ENCODE peak calls at places on chromosome 12, in nine cellular contexts. One of them, this sample, is unnamed.

GRCh38 chr12:48053883-48054282 is 49.6 kb upstream of the COL2A1 start:
- DNase-seq in frontal cortex: no peak
- DNase-seq in NCI-H2029: no peak
- DNase-seq in activated effector memory CD4-positive, alpha-beta T cell treated with anti-CD3 and anti-CD28 coated beads, Interleukin-2, amount 50 U/mL, for 16 hours: no peak
- DNase-seq in ACHN: no peak
- DNase-seq in activated T-helper 1 cell treated with Interleukin-2 at 50 U/mL for 16 hours: no peak
- DNase-seq in GM10248: no peak
- DNase-seq in activated CD4-positive, alpha-beta memory T cell treated with anti-CD3 and anti-CD28 coated beads for 36 hours: no peak
- DNase-seq in NCI-H2107: no peak
- DNase-seq in this sample: no peak

GRCh38 chr12:55720894-55721444 is 776 bp downstream of the RDH5 start:
- DNase-seq in frontal cortex: no peak
- DNase-seq in NCI-H2029: no peak
- DNase-seq in activated effector memory CD4-positive, alpha-beta T cell treated with anti-CD3 and anti-CD28 coated beads, Interleukin-2, amount 50 U/mL, for 16 hours: no peak
- DNase-seq in ACHN: peak
- DNase-seq in activated T-helper 1 cell treated with Interleukin-2 at 50 U/mL for 16 hours: no peak
- DNase-seq in GM10248: no peak
- DNase-seq in activated CD4-positive, alpha-beta memory T cell treated with anti-CD3 and anti-CD28 coated beads for 36 hours: no peak
- DNase-seq in NCI-H2107: no peak
- DNase-seq in this sample: peak

GRCh38 chr12:12024958-12025682 is 45.6 kb upstream of the BCL2L14 start:
- DNase-seq in frontal cortex: no peak
- DNase-seq in NCI-H2029: peak
- DNase-seq in activated effector memory CD4-positive, alpha-beta T cell treated with anti-CD3 and anti-CD28 coated beads, Interleukin-2, amount 50 U/mL, for 16 hours: peak
- DNase-seq in ACHN: no peak
- DNase-seq in activated T-helper 1 cell treated with Interleukin-2 at 50 U/mL for 16 hours: no peak
- DNase-seq in GM10248: peak
- DNase-seq in activated CD4-positive, alpha-beta memory T cell treated with anti-CD3 and anti-CD28 coated beads for 36 hours: peak
- DNase-seq in NCI-H2107: peak
- DNase-seq in this sample: no peak

GRCh38 chr12:2194060-2194459 is 141.3 kb downstream of the CACNA1C start:
- DNase-seq in frontal cortex: no peak
- DNase-seq in NCI-H2029: no peak
- DNase-seq in activated effector memory CD4-positive, alpha-beta T cell treated with anti-CD3 and anti-CD28 coated beads, Interleukin-2, amount 50 U/mL, for 16 hours: peak
- DNase-seq in ACHN: no peak
- DNase-seq in activated T-helper 1 cell treated with Interleukin-2 at 50 U/mL for 16 hours: no peak
- DNase-seq in GM10248: no peak
- DNase-seq in activated CD4-positive, alpha-beta memory T cell treated with anti-CD3 and anti-CD28 coated beads for 36 hours: no peak
- DNase-seq in NCI-H2107: no peak
- DNase-seq in this sample: no peak

GRCh38 chr12:68446896-68447806 is 115.0 kb upstream of the MDM1 start:
- DNase-seq in frontal cortex: no peak
- DNase-seq in NCI-H2029: no peak
- DNase-seq in activated effector memory CD4-positive, alpha-beta T cell treated with anti-CD3 and anti-CD28 coated beads, Interleukin-2, amount 50 U/mL, for 16 hours: no peak
- DNase-seq in ACHN: no peak
- DNase-seq in activated T-helper 1 cell treated with Interleukin-2 at 50 U/mL for 16 hours: no peak
- DNase-seq in GM10248: no peak
- DNase-seq in activated CD4-positive, alpha-beta memory T cell treated with anti-CD3 and anti-CD28 coated beads for 36 hours: no peak
- DNase-seq in NCI-H2107: no peak
- DNase-seq in this sample: no peak

GRCh38 chr12:51621155-51621922 is 30.3 kb downstream of the SCN8A start:
- DNase-seq in frontal cortex: no peak
- DNase-seq in NCI-H2029: no peak
- DNase-seq in activated effector memory CD4-positive, alpha-beta T cell treated with anti-CD3 and anti-CD28 coated beads, Interleukin-2, amount 50 U/mL, for 16 hours: no peak
- DNase-seq in ACHN: no peak
- DNase-seq in activated T-helper 1 cell treated with Interleukin-2 at 50 U/mL for 16 hours: no peak
- DNase-seq in GM10248: no peak
- DNase-seq in activated CD4-positive, alpha-beta memory T cell treated with anti-CD3 and anti-CD28 coated beads for 36 hours: no peak
- DNase-seq in NCI-H2107: no peak
- DNase-seq in this sample: no peak

GRCh38 chr12:110647669-110648068 is 33.7 kb downstream of the TCTN1 start:
- DNase-seq in frontal cortex: no peak
- DNase-seq in NCI-H2029: no peak
- DNase-seq in activated effector memory CD4-positive, alpha-beta T cell treated with anti-CD3 and anti-CD28 coated beads, Interleukin-2, amount 50 U/mL, for 16 hours: no peak
- DNase-seq in ACHN: no peak
- DNase-seq in activated T-helper 1 cell treated with Interleukin-2 at 50 U/mL for 16 hours: no peak
- DNase-seq in GM10248: peak
- DNase-seq in activated CD4-positive, alpha-beta memory T cell treated with anti-CD3 and anti-CD28 coated beads for 36 hours: peak
- DNase-seq in NCI-H2107: no peak
- DNase-seq in this sample: no peak

GRCh38 chr12:107649615-107650014 is 36.0 kb upstream of the PWP1 start:
- DNase-seq in frontal cortex: no peak
- DNase-seq in NCI-H2029: no peak
- DNase-seq in activated effector memory CD4-positive, alpha-beta T cell treated with anti-CD3 and anti-CD28 coated beads, Interleukin-2, amount 50 U/mL, for 16 hours: no peak
- DNase-seq in ACHN: no peak
- DNase-seq in activated T-helper 1 cell treated with Interleukin-2 at 50 U/mL for 16 hours: no peak
- DNase-seq in GM10248: no peak
- DNase-seq in activated CD4-positive, alpha-beta memory T cell treated with anti-CD3 and anti-CD28 coated beads for 36 hours: no peak
- DNase-seq in NCI-H2107: no peak
- DNase-seq in this sample: no peak

GRCh38 chr12:80837342-80837978 is 100.3 kb downstream of the LIN7A start:
- DNase-seq in frontal cortex: no peak
- DNase-seq in NCI-H2029: no peak
- DNase-seq in activated effector memory CD4-positive, alpha-beta T cell treated with anti-CD3 and anti-CD28 coated beads, Interleukin-2, amount 50 U/mL, for 16 hours: no peak
- DNase-seq in ACHN: peak
- DNase-seq in activated T-helper 1 cell treated with Interleukin-2 at 50 U/mL for 16 hours: no peak
- DNase-seq in GM10248: no peak
- DNase-seq in activated CD4-positive, alpha-beta memory T cell treated with anti-CD3 and anti-CD28 coated beads for 36 hours: no peak
- DNase-seq in NCI-H2107: peak
- DNase-seq in this sample: peak

GRCh38 chr12:65306603-65307501 is 28.4 kb downstream of the MSRB3 start:
- DNase-seq in frontal cortex: no peak
- DNase-seq in NCI-H2029: peak
- DNase-seq in activated effector memory CD4-positive, alpha-beta T cell treated with anti-CD3 and anti-CD28 coated beads, Interleukin-2, amount 50 U/mL, for 16 hours: no peak
- DNase-seq in ACHN: peak
- DNase-seq in activated T-helper 1 cell treated with Interleukin-2 at 50 U/mL for 16 hours: no peak
- DNase-seq in GM10248: no peak
- DNase-seq in activated CD4-positive, alpha-beta memory T cell treated with anti-CD3 and anti-CD28 coated beads for 36 hours: no peak
- DNase-seq in NCI-H2107: no peak
- DNase-seq in this sample: peak

GRCh38 chr12:47808574-47809380 is 10.9 kb downstream of the HDAC7 start:
- DNase-seq in frontal cortex: no peak
- DNase-seq in NCI-H2029: no peak
- DNase-seq in activated effector memory CD4-positive, alpha-beta T cell treated with anti-CD3 and anti-CD28 coated beads, Interleukin-2, amount 50 U/mL, for 16 hours: peak
- DNase-seq in ACHN: peak
- DNase-seq in activated T-helper 1 cell treated with Interleukin-2 at 50 U/mL for 16 hours: no peak
- DNase-seq in GM10248: no peak
- DNase-seq in activated CD4-positive, alpha-beta memory T cell treated with anti-CD3 and anti-CD28 coated beads for 36 hours: peak
- DNase-seq in NCI-H2107: no peak
- DNase-seq in this sample: peak

GRCh38 chr12:122150127-122150681 is 23.8 kb downstream of the IL31 start:
- DNase-seq in frontal cortex: no peak
- DNase-seq in NCI-H2029: no peak
- DNase-seq in activated effector memory CD4-positive, alpha-beta T cell treated with anti-CD3 and anti-CD28 coated beads, Interleukin-2, amount 50 U/mL, for 16 hours: no peak
- DNase-seq in ACHN: no peak
- DNase-seq in activated T-helper 1 cell treated with Interleukin-2 at 50 U/mL for 16 hours: no peak
- DNase-seq in GM10248: no peak
- DNase-seq in activated CD4-positive, alpha-beta memory T cell treated with anti-CD3 and anti-CD28 coated beads for 36 hours: no peak
- DNase-seq in NCI-H2107: no peak
- DNase-seq in this sample: no peak

GRCh38 chr12:64392221-64392620 is 1.7 kb upstream of the C12orf56 start:
- DNase-seq in frontal cortex: no peak
- DNase-seq in NCI-H2029: no peak
- DNase-seq in activated effector memory CD4-positive, alpha-beta T cell treated with anti-CD3 and anti-CD28 coated beads, Interleukin-2, amount 50 U/mL, for 16 hours: no peak
- DNase-seq in ACHN: peak
- DNase-seq in activated T-helper 1 cell treated with Interleukin-2 at 50 U/mL for 16 hours: no peak
- DNase-seq in GM10248: peak
- DNase-seq in activated CD4-positive, alpha-beta memory T cell treated with anti-CD3 and anti-CD28 coated beads for 36 hours: no peak
- DNase-seq in NCI-H2107: no peak
- DNase-seq in this sample: peak

GRCh38 chr12:100154472-100155247 is 12.0 kb upstream of the BLTP3B start:
- DNase-seq in frontal cortex: no peak
- DNase-seq in NCI-H2029: peak
- DNase-seq in activated effector memory CD4-positive, alpha-beta T cell treated with anti-CD3 and anti-CD28 coated beads, Interleukin-2, amount 50 U/mL, for 16 hours: peak
- DNase-seq in ACHN: peak
- DNase-seq in activated T-helper 1 cell treated with Interleukin-2 at 50 U/mL for 16 hours: peak
- DNase-seq in GM10248: peak
- DNase-seq in activated CD4-positive, alpha-beta memory T cell treated with anti-CD3 and anti-CD28 coated beads for 36 hours: peak
- DNase-seq in NCI-H2107: no peak
- DNase-seq in this sample: peak

GRCh38 chr12:71521125-71521524 is 81.5 kb downstream of the LGR5 start:
- DNase-seq in frontal cortex: no peak
- DNase-seq in NCI-H2029: no peak
- DNase-seq in activated effector memory CD4-positive, alpha-beta T cell treated with anti-CD3 and anti-CD28 coated beads, Interleukin-2, amount 50 U/mL, for 16 hours: no peak
- DNase-seq in ACHN: no peak
- DNase-seq in activated T-helper 1 cell treated with Interleukin-2 at 50 U/mL for 16 hours: no peak
- DNase-seq in GM10248: no peak
- DNase-seq in activated CD4-positive, alpha-beta memory T cell treated with anti-CD3 and anti-CD28 coated beads for 36 hours: no peak
- DNase-seq in NCI-H2107: no peak
- DNase-seq in this sample: no peak

GRCh38 chr12:117854339-117855012 is 114.3 kb downstream of the KSR2 start:
- DNase-seq in frontal cortex: no peak
- DNase-seq in NCI-H2029: peak
- DNase-seq in activated effector memory CD4-positive, alpha-beta T cell treated with anti-CD3 and anti-CD28 coated beads, Interleukin-2, amount 50 U/mL, for 16 hours: peak
- DNase-seq in ACHN: peak
- DNase-seq in activated T-helper 1 cell treated with Interleukin-2 at 50 U/mL for 16 hours: no peak
- DNase-seq in GM10248: peak
- DNase-seq in activated CD4-positive, alpha-beta memory T cell treated with anti-CD3 and anti-CD28 coated beads for 36 hours: peak
- DNase-seq in NCI-H2107: peak
- DNase-seq in this sample: peak

GRCh38 chr12:75837700-75838099 is 193.9 kb downstream of the PHLDA1 start:
- DNase-seq in frontal cortex: no peak
- DNase-seq in NCI-H2029: no peak
- DNase-seq in activated effector memory CD4-positive, alpha-beta T cell treated with anti-CD3 and anti-CD28 coated beads, Interleukin-2, amount 50 U/mL, for 16 hours: no peak
- DNase-seq in ACHN: no peak
- DNase-seq in activated T-helper 1 cell treated with Interleukin-2 at 50 U/mL for 16 hours: no peak
- DNase-seq in GM10248: no peak
- DNase-seq in activated CD4-positive, alpha-beta memory T cell treated with anti-CD3 and anti-CD28 coated beads for 36 hours: no peak
- DNase-seq in NCI-H2107: no peak
- DNase-seq in this sample: no peak

GRCh38 chr12:1776139-1776975 is 44.0 kb upstream of the LRTM2 start:
- DNase-seq in frontal cortex: no peak
- DNase-seq in NCI-H2029: no peak
- DNase-seq in activated effector memory CD4-positive, alpha-beta T cell treated with anti-CD3 and anti-CD28 coated beads, Interleukin-2, amount 50 U/mL, for 16 hours: no peak
- DNase-seq in ACHN: peak
- DNase-seq in activated T-helper 1 cell treated with Interleukin-2 at 50 U/mL for 16 hours: no peak
- DNase-seq in GM10248: no peak
- DNase-seq in activated CD4-positive, alpha-beta memory T cell treated with anti-CD3 and anti-CD28 coated beads for 36 hours: no peak
- DNase-seq in NCI-H2107: no peak
- DNase-seq in this sample: no peak

GRCh38 chr12:21500786-21501257 is 613 bp downstream of the RECQL start:
- DNase-seq in frontal cortex: no peak
- DNase-seq in NCI-H2029: no peak
- DNase-seq in activated effector memory CD4-positive, alpha-beta T cell treated with anti-CD3 and anti-CD28 coated beads, Interleukin-2, amount 50 U/mL, for 16 hours: no peak
- DNase-seq in ACHN: no peak
- DNase-seq in activated T-helper 1 cell treated with Interleukin-2 at 50 U/mL for 16 hours: no peak
- DNase-seq in GM10248: no peak
- DNase-seq in activated CD4-positive, alpha-beta memory T cell treated with anti-CD3 and anti-CD28 coated beads for 36 hours: no peak
- DNase-seq in NCI-H2107: no peak
- DNase-seq in this sample: no peak

GRCh38 chr12:99380701-99381100 is 266.9 kb upstream of the GARIN6 start:
- DNase-seq in frontal cortex: no peak
- DNase-seq in NCI-H2029: no peak
- DNase-seq in activated effector memory CD4-positive, alpha-beta T cell treated with anti-CD3 and anti-CD28 coated beads, Interleukin-2, amount 50 U/mL, for 16 hours: no peak
- DNase-seq in ACHN: no peak
- DNase-seq in activated T-helper 1 cell treated with Interleukin-2 at 50 U/mL for 16 hours: no peak
- DNase-seq in GM10248: no peak
- DNase-seq in activated CD4-positive, alpha-beta memory T cell treated with anti-CD3 and anti-CD28 coated beads for 36 hours: no peak
- DNase-seq in NCI-H2107: no peak
- DNase-seq in this sample: no peak

GRCh38 chr12:15116073-15116472 is 105.1 kb downstream of the RERG start:
- DNase-seq in frontal cortex: peak
- DNase-seq in NCI-H2029: no peak
- DNase-seq in activated effector memory CD4-positive, alpha-beta T cell treated with anti-CD3 and anti-CD28 coated beads, Interleukin-2, amount 50 U/mL, for 16 hours: no peak
- DNase-seq in ACHN: no peak
- DNase-seq in activated T-helper 1 cell treated with Interleukin-2 at 50 U/mL for 16 hours: no peak
- DNase-seq in GM10248: no peak
- DNase-seq in activated CD4-positive, alpha-beta memory T cell treated with anti-CD3 and anti-CD28 coated beads for 36 hours: no peak
- DNase-seq in NCI-H2107: no peak
- DNase-seq in this sample: no peak

GRCh38 chr12:2749580-2749979 is 45.2 kb upstream of the FKBP4 start:
- DNase-seq in frontal cortex: no peak
- DNase-seq in NCI-H2029: no peak
- DNase-seq in activated effector memory CD4-positive, alpha-beta T cell treated with anti-CD3 and anti-CD28 coated beads, Interleukin-2, amount 50 U/mL, for 16 hours: no peak
- DNase-seq in ACHN: no peak
- DNase-seq in activated T-helper 1 cell treated with Interleukin-2 at 50 U/mL for 16 hours: no peak
- DNase-seq in GM10248: no peak
- DNase-seq in activated CD4-positive, alpha-beta memory T cell treated with anti-CD3 and anti-CD28 coated beads for 36 hours: no peak
- DNase-seq in NCI-H2107: no peak
- DNase-seq in this sample: no peak

GRCh38 chr12:77725611-77726010 is 105.1 kb upstream of the NAV3 start:
- DNase-seq in frontal cortex: no peak
- DNase-seq in NCI-H2029: no peak
- DNase-seq in activated effector memory CD4-positive, alpha-beta T cell treated with anti-CD3 and anti-CD28 coated beads, Interleukin-2, amount 50 U/mL, for 16 hours: no peak
- DNase-seq in ACHN: no peak
- DNase-seq in activated T-helper 1 cell treated with Interleukin-2 at 50 U/mL for 16 hours: no peak
- DNase-seq in GM10248: no peak
- DNase-seq in activated CD4-positive, alpha-beta memory T cell treated with anti-CD3 and anti-CD28 coated beads for 36 hours: no peak
- DNase-seq in NCI-H2107: no peak
- DNase-seq in this sample: no peak

GRCh38 chr12:20624718-20625117 is 70.4 kb upstream of the SLCO1C1 start:
- DNase-seq in frontal cortex: no peak
- DNase-seq in NCI-H2029: no peak
- DNase-seq in activated effector memory CD4-positive, alpha-beta T cell treated with anti-CD3 and anti-CD28 coated beads, Interleukin-2, amount 50 U/mL, for 16 hours: no peak
- DNase-seq in ACHN: peak
- DNase-seq in activated T-helper 1 cell treated with Interleukin-2 at 50 U/mL for 16 hours: no peak
- DNase-seq in GM10248: no peak
- DNase-seq in activated CD4-positive, alpha-beta memory T cell treated with anti-CD3 and anti-CD28 coated beads for 36 hours: no peak
- DNase-seq in NCI-H2107: no peak
- DNase-seq in this sample: peak

GRCh38 chr12:105480162-105480561 is 149.7 kb downstream of the C12orf75 start:
- DNase-seq in frontal cortex: no peak
- DNase-seq in NCI-H2029: no peak
- DNase-seq in activated effector memory CD4-positive, alpha-beta T cell treated with anti-CD3 and anti-CD28 coated beads, Interleukin-2, amount 50 U/mL, for 16 hours: no peak
- DNase-seq in ACHN: peak
- DNase-seq in activated T-helper 1 cell treated with Interleukin-2 at 50 U/mL for 16 hours: no peak
- DNase-seq in GM10248: no peak
- DNase-seq in activated CD4-positive, alpha-beta memory T cell treated with anti-CD3 and anti-CD28 coated beads for 36 hours: no peak
- DNase-seq in NCI-H2107: no peak
- DNase-seq in this sample: no peak

GRCh38 chr12:109393437-109394345 is 46.0 kb downstream of the MYO1H start:
- DNase-seq in frontal cortex: peak
- DNase-seq in NCI-H2029: peak
- DNase-seq in activated effector memory CD4-positive, alpha-beta T cell treated with anti-CD3 and anti-CD28 coated beads, Interleukin-2, amount 50 U/mL, for 16 hours: peak
- DNase-seq in ACHN: peak
- DNase-seq in activated T-helper 1 cell treated with Interleukin-2 at 50 U/mL for 16 hours: peak
- DNase-seq in GM10248: peak
- DNase-seq in activated CD4-positive, alpha-beta memory T cell treated with anti-CD3 and anti-CD28 coated beads for 36 hours: peak
- DNase-seq in NCI-H2107: peak
- DNase-seq in this sample: peak

GRCh38 chr12:75208851-75209781 is 523 bp downstream of the KCNC2 start:
- DNase-seq in frontal cortex: no peak
- DNase-seq in NCI-H2029: no peak
- DNase-seq in activated effector memory CD4-positive, alpha-beta T cell treated with anti-CD3 and anti-CD28 coated beads, Interleukin-2, amount 50 U/mL, for 16 hours: peak
- DNase-seq in ACHN: peak
- DNase-seq in activated T-helper 1 cell treated with Interleukin-2 at 50 U/mL for 16 hours: no peak
- DNase-seq in GM10248: peak
- DNase-seq in activated CD4-positive, alpha-beta memory T cell treated with anti-CD3 and anti-CD28 coated beads for 36 hours: peak
- DNase-seq in NCI-H2107: no peak
- DNase-seq in this sample: peak

GRCh38 chr12:51183816-51184215 is 10.9 kb upstream of the TFCP2 start:
- DNase-seq in frontal cortex: no peak
- DNase-seq in NCI-H2029: peak
- DNase-seq in activated effector memory CD4-positive, alpha-beta T cell treated with anti-CD3 and anti-CD28 coated beads, Interleukin-2, amount 50 U/mL, for 16 hours: no peak
- DNase-seq in ACHN: no peak
- DNase-seq in activated T-helper 1 cell treated with Interleukin-2 at 50 U/mL for 16 hours: no peak
- DNase-seq in GM10248: no peak
- DNase-seq in activated CD4-positive, alpha-beta memory T cell treated with anti-CD3 and anti-CD28 coated beads for 36 hours: no peak
- DNase-seq in NCI-H2107: peak
- DNase-seq in this sample: peak

This sample was measured in DMS53.